ENCODE peak calls at places on chromosomes 1 and 21, in six cellular contexts. I, S, Q, H, N and V are unnamed samples.

GRCh38 chr1:9201421-9202239 is 32.9 kb upstream of the H6PD start:
- DNase-seq in S (no peak), I (no peak), H (peak), N (peak), Q (no peak), V (no peak)

GRCh38 chr1:172585348-172585747 is 52.4 kb downstream of the SUCO start:
- DNase-seq in N (no peak), I (no peak), Q (no peak), H (no peak), S (no peak), V (no peak)

GRCh38 chr1:17198476-17199258 is 6.3 kb upstream of the PADI1 start:
- DNase-seq in Q (no peak), S (no peak), H (no peak), N (no peak), I (no peak), V (no peak)

GRCh38 chr1:58155418-58156123 is 391.0 kb downstream of the OMA1 start:
- DNase-seq in H (no peak), Q (peak), I (no peak), S (peak), N (no peak), V (no peak)

GRCh38 chr1:153150846-153151245 is at the start of gene SPRR2G:
- DNase-seq in Q (no peak), S (no peak), I (no peak), H (no peak), N (no peak), V (no peak)

GRCh38 chr1:53327183-53327941 is 508 bp downstream of the LRP8 start:
- DNase-seq in I (peak), S (peak), N (peak), Q (peak), H (peak), V (no peak)

GRCh38 chr1:90144820-90145219 is 149.9 kb downstream of the ZNF326 start:
- DNase-seq in S (no peak), Q (no peak), N (no peak), H (no peak), I (no peak), V (no peak)

GRCh38 chr1:98296681-98297080 is 364.8 kb upstream of the SNX7 start:
- DNase-seq in S (no peak), H (no peak), I (no peak), Q (no peak), N (no peak), V (no peak)

GRCh38 chr1:201020040-201020591 is 3.4 kb downstream of the KIF21B start:
- DNase-seq in I (no peak), H (no peak), N (no peak), S (no peak), Q (no peak), V (no peak)

GRCh38 chr21:14742119-14742518 is 196.0 kb upstream of the SAMSN1 start:
- DNase-seq in S (no peak), Q (no peak), I (no peak), N (no peak), H (peak), V (no peak)

GRCh38 chr21:40507978-40508377 is 339.0 kb downstream of the DSCAM start:
- DNase-seq in S (no peak), Q (no peak), I (no peak), N (no peak), H (no peak), V (no peak)

GRCh38 chr1:41615316-41615715 is 130.8 kb upstream of the EDN2 start:
- DNase-seq in I (no peak), S (no peak), H (no peak), Q (no peak), N (no peak), V (no peak)

GRCh38 chr1:202034683-202035462 is 24.5 kb downstream of the ELF3 start:
- DNase-seq in N (peak), S (peak), I (no peak), H (no peak), Q (no peak), V (peak)

GRCh38 chr1:10856863-10857598 is 60.6 kb upstream of the CASZ1 start:
- DNase-seq in S (no peak), H (no peak), I (no peak), Q (no peak), N (no peak), V (peak)

GRCh38 chr1:64327119-64327518 is 123.7 kb downstream of the UBE2U start:
- DNase-seq in Q (no peak), S (no peak), I (no peak), H (no peak), N (no peak), V (no peak)

GRCh38 chr1:87117761-87118160 is 203.3 kb downstream of the HS2ST1 start:
- DNase-seq in N (no peak), H (peak), S (no peak), Q (no peak), I (no peak), V (no peak)

GRCh38 chr1:32180186-32181060 is 948 bp downstream of the TXLNA start:
- DNase-seq in N (peak), Q (peak), H (peak), S (peak), I (peak), V (no peak)

GRCh38 chr1:111561328-111561727 is 57.9 kb upstream of the ADORA3 start:
- DNase-seq in I (no peak), S (no peak), Q (no peak), H (no peak), N (no peak), V (no peak)

GRCh38 chr1:242728696-242729095 is 204.2 kb upstream of the PLD5 start:
- DNase-seq in S (no peak), I (no peak), N (no peak), H (no peak), Q (no peak), V (no peak)

GRCh38 chr1:188027613-188028012 is 1198.9 kb downstream of the PLA2G4A start:
- DNase-seq in Q (no peak), H (no peak), S (no peak), I (no peak), N (no peak), V (no peak)

GRCh38 chr1:209880051-209880450 is 52.3 kb downstream of the UTP25 start:
- DNase-seq in S (no peak), Q (no peak), N (no peak), H (peak), I (no peak), V (no peak)

GRCh38 chr1:184792450-184792969 is 37.9 kb upstream of the EDEM3 start:
- DNase-seq in Q (no peak), H (no peak), I (no peak), S (no peak), N (peak), V (peak)

GRCh38 chr1:153540394-153541361 is at the start of gene S100A5:
- DNase-seq in S (no peak), Q (no peak), H (no peak), I (no peak), N (no peak), V (no peak)